ENCODE peak calls at places on chromosomes 12 and 14, in nine cellular contexts. P, Y, D, N, O, R, X, F and H are unnamed samples. For H3K27me3, the result is how much of the 10 kb centered on the place peaks cover.

GRCh38 chr12:19799216-19799615 is 359.9 kb downstream of the AEBP2 start:
- DNase-seq in P (peak), Y (no peak), D (no peak), N (no peak), O (peak), R (no peak), X (no peak), F (no peak), H (no peak)

GRCh38 chr12:41277019-41277770 is 89.1 kb downstream of the PDZRN4 start:
- DNase-seq in P (no peak), Y (no peak), D (no peak), N (peak), O (peak), R (no peak), X (peak), F (no peak), H (no peak)

GRCh38 chr12:109558374-109559199 is 14.7 kb downstream of the MMAB start:
- DNase-seq in P (peak), Y (no peak), D (no peak), N (no peak), O (no peak), R (no peak), X (no peak), F (no peak), H (no peak)

GRCh38 chr12:99722690-99723486 is 75.3 kb downstream of the GARIN6 start:
- DNase-seq in P (no peak), Y (no peak), D (no peak), N (no peak), O (no peak), R (no peak), X (no peak), F (no peak), H (no peak)

GRCh38 chr12:88715673-88716072 is 135.4 kb upstream of the KITLG start:
- DNase-seq in P (no peak), Y (no peak), D (no peak), N (no peak), O (no peak), R (no peak), X (no peak), F (no peak), H (no peak)

GRCh38 chr12:27524839-27525238 is 833 bp downstream of the PPFIBP1 start:
- DNase-seq in P (no peak), Y (no peak), D (peak), N (peak), O (no peak), R (no peak), X (no peak), F (no peak), H (no peak)

GRCh38 chr14:64510825-64511679 is 6.5 kb downstream of the ZBTB1 start:
- DNase-seq in P (peak), Y (no peak), D (peak), N (peak), O (peak), R (no peak), X (peak), F (peak), H (peak)

GRCh38 chr14:76761198-76761848 is at the start of gene VASH1:
- DNase-seq in P (peak), Y (no peak), D (peak), N (peak), O (peak), R (peak), X (peak), F (no peak), H (no peak)

GRCh38 chr14:52797653-52798052 is 6.2 kb upstream of the GNPNAT1 start:
- DNase-seq in P (no peak), Y (no peak), D (no peak), N (no peak), O (no peak), R (no peak), X (no peak), F (no peak), H (no peak)

GRCh38 chr12:131139363-131140068 is 185.8 kb downstream of the ADGRD1 start:
- DNase-seq in P (peak), Y (no peak), D (no peak), N (no peak), O (no peak), R (peak), X (no peak), F (no peak), H (no peak)

GRCh38 chr12:66169221-66170170 is at the start of gene TMBIM4:
- DNase-seq in P (peak), Y (peak), D (peak), N (peak), O (peak), R (peak), X (peak), F (peak), H (peak)

GRCh38 chr12:68317047-68317667 is 15.0 kb downstream of the MDM1 start:
- DNase-seq in P (no peak), Y (no peak), D (peak), N (no peak), O (no peak), R (no peak), X (peak), F (peak), H (peak)

GRCh38 chr12:63982787-63983186 is 138.3 kb downstream of the SRGAP1 start:
- DNase-seq in P (no peak), Y (no peak), D (no peak), N (no peak), O (no peak), R (no peak), X (no peak), F (no peak), H (no peak)

GRCh38 chr12:42608196-42608825 is 18.8 kb upstream of the PRICKLE1 start:
- DNase-seq in P (no peak), Y (no peak), D (no peak), N (no peak), O (no peak), R (no peak), X (no peak), F (no peak), H (no peak)

GRCh38 chr14:73804636-73805035 is 47.0 kb upstream of the PTGR2 start:
- DNase-seq in P (no peak), Y (no peak), D (no peak), N (no peak), O (no peak), R (no peak), X (no peak), F (no peak), H (no peak)

GRCh38 chr12:25949343-25949742 is 9.1 kb upstream of the RASSF8 start:
- DNase-seq in P (no peak), Y (no peak), D (no peak), N (no peak), O (no peak), R (no peak), X (no peak), F (no peak), H (no peak)

GRCh38 chr12:110135012-110135411 is 10.9 kb downstream of the IFT81 start:
- DNase-seq in P (peak), Y (no peak), D (no peak), N (no peak), O (peak), R (no peak), X (no peak), F (no peak), H (no peak)

GRCh38 chr12:2998789-2999264 is 39.6 kb downstream of the TEAD4 start:
- DNase-seq in P (peak), Y (no peak), D (no peak), N (no peak), O (peak), R (no peak), X (no peak), F (peak), H (no peak)

GRCh38 chr12:13606290-13606689 is 375.1 kb downstream of the GRIN2B start:
- DNase-seq in P (no peak), Y (no peak), D (no peak), N (no peak), O (no peak), R (no peak), X (no peak), F (no peak), H (no peak)

GRCh38 chr12:54277823-54278276 is 2.1 kb downstream of the CBX5 start:
- DNase-seq in P (peak), Y (no peak), D (no peak), N (no peak), O (no peak), R (no peak), X (no peak), F (no peak), H (no peak)

GRCh38 chr12:2785017-2785416 is 9.8 kb upstream of the FKBP4 start:
- DNase-seq in P (no peak), Y (no peak), D (no peak), N (peak), O (no peak), R (no peak), X (no peak), F (no peak), H (no peak)

GRCh38 chr14:37202812-37203211 is 5.1 kb downstream of the MIPOL1 start:
- DNase-seq in P (no peak), Y (no peak), D (no peak), N (no peak), O (no peak), R (no peak), X (no peak), F (no peak), H (no peak)

GRCh38 chr14:63902375-63902976 is 49.7 kb downstream of the SYNE2 start:
- DNase-seq in P (no peak), Y (no peak), D (no peak), N (no peak), O (no peak), R (no peak), X (no peak), F (no peak), H (no peak)

GRCh38 chr12:65205886-65206285 is 36.5 kb downstream of the LEMD3 start:
- DNase-seq in P (no peak), Y (no peak), D (peak), N (no peak), O (no peak), R (no peak), X (no peak), F (no peak), H (no peak)

GRCh38 chr12:34347367-34347766 is 325.1 kb downstream of the ALG10 start:
- DNase-seq in P (no peak), Y (no peak), D (no peak), N (no peak), O (no peak), R (no peak), X (no peak), F (no peak), H (no peak)

GRCh38 chr12:46530373-46531056 is 157.9 kb upstream of the SLC38A2 start:
- DNase-seq in P (no peak), Y (no peak), D (no peak), N (no peak), O (no peak), R (no peak), X (no peak), F (no peak), H (no peak)

GRCh38 chr12:22334696-22335290 is at the start of gene ST8SIA1:
- DNase-seq in P (peak), Y (no peak), D (peak), N (peak), O (no peak), R (peak), X (no peak), F (peak), H (peak)

GRCh38 chr12:54371328-54372112 is 7.2 kb upstream of the GPR84 start:
- DNase-seq in P (peak), Y (no peak), D (no peak), N (no peak), O (no peak), R (no peak), X (no peak), F (no peak), H (no peak)

GRCh38 chr12:115096673-115097349 is 412.8 kb upstream of the TBX3 start:
- DNase-seq in P (no peak), Y (no peak), D (no peak), N (no peak), O (no peak), R (no peak), X (no peak), F (no peak), H (no peak)

GRCh38 chr14:33484264-33484663 is 466.6 kb downstream of the EGLN3 start:
- DNase-seq in P (no peak), Y (no peak), D (no peak), N (no peak), O (peak), R (no peak), X (no peak), F (no peak), H (no peak)

GRCh38 chr12:48924617-48925217 is 575 bp downstream of the FKBP11 start:
- DNase-seq in P (peak), Y (peak), D (peak), N (peak), O (peak), R (peak), X (no peak), F (peak), H (peak)
- TF ChIP-seq CTCF in P (peak), Y (peak), D (peak), N (peak), O (peak), R (peak), X (no peak), F (peak), H (peak)

DNA sequence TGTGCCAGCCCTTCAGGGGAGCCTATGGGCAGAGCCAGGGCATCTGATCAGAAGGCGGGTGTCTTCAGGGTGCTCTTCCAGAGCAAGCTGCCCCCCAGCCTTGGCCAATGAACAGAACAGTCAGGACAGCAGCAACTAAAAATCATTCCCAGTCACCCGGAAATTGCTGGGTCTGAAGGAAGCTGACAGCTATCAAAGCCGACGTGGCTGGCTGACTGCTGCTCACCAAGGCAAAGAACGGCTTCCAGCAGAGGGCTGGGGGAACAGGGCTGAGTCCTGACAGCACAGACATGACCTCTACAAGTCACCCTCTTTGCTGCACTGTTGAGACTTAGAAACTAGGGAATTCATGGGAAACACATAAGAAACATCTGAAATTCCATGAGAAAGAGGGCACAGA is 365.4 kb downstream of the SEC23A start:
- DNase-seq in P (no peak), Y (no peak), D (no peak), N (no peak), O (no peak), R (peak), X (no peak), F (no peak), H (no peak)
- H3K27ac ChIP-seq in P (no peak), Y (no peak), D (no peak), N (no peak), O (no peak), R (no peak), X (no peak), F (no peak), H (no peak)

DNA sequence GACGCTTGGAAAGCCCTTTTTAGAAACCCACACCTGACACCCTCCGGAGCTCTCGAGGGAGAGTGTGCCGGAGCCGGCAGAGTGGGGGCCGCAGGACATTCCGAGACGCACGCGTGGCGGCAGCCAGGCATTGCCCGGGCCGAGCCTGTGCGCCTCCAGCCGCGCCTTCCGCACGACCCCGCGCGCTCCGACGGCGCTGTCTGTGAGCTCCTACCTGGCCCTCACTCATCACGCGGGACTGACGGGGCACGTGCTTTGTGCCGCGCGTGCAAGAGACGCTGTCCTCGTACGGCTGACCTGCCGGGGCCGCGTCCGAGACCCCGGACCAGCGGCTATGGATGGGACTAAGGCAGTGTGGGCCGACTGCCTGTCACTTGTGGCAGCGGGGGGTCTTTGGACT is 5.2 kb downstream of the GALNT9 start:
- DNase-seq in P (no peak), Y (no peak), D (no peak), N (no peak), O (no peak), R (no peak), X (no peak), F (no peak), H (no peak)
- H3K27me3 ChIP-seq in P (under half), Y (under half), D (under half), N (under half), O (under half), R (under half), X (under half), F (under half), H (under half)

DNA sequence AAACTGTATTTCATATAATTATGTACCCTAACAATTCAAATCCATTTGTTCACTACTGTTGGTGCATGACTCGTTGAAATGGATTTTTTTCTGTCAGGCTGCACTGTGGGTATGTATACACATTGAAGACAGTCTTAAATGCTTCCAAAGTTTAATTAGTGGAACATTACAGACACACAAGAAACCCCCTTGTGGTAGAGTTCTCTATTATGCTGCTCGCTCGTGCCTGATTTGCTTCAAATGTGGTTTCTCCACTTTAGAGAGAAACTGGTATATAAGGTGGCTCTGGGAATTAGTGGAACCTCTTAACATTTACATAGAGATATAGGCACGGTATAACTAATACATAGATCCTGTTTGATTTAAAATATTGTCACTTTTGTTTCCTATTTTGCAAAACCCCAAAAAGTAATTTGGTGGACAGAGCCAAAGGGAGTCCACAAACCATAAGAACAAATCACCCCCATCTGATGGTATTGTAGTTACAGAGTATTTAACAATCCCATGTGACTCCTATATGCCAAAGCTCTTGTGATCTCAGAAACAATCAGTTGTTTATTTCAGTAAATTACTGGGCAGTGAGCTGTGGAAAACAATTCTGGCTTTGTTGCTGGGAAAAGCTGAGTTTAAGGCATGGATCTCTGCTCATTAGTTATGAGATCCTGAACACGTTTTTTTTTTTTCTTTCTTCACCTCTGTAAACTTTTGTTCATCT is 159.5 kb downstream of the BRMS1L start:
- DNase-seq in P (no peak), Y (peak), D (no peak), N (no peak), O (no peak), R (no peak), X (peak), F (no peak), H (no peak)
- TF ChIP-seq CTCF in P (no peak), Y (no peak), D (no peak), N (no peak), O (no peak), R (no peak), X (no peak), F (no peak), H (no peak)

DNA sequence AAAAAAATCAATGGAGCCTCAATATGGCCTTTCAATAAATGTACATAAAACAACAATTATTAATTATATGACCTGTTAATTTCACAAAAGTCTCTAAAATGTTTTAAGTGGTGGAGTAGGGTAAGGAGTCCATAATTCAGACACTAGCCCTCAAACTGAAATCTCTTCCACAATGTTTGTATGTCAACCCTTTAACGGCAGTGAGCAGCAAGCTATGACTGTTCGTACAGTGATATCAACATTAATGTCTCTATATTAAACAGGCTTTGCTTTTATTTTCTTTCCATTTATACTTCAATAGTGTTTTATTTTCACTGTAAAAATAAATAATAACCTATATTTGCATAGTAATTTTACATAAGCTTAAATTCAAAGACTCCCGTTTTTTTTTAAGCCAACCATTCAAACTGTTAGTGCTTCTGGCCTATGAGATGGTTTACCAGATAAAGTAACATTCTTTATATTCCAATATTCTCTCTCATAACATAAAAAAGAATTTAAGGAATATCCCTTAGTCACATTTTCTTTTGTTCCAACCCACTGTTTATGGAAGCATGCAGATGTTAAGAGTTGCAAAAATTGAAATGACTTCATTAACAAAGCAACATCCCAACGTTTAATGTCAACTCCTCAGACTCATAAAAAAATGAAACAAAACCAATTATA is 2.4 kb downstream of the CDK17 start:
- DNase-seq in P (peak), Y (no peak), D (no peak), N (no peak), O (no peak), R (no peak), X (no peak), F (no peak), H (no peak)
- H3K27ac ChIP-seq in P (peak), Y (peak), D (no peak), N (peak), O (peak), R (peak), X (no peak), F (no peak), H (no peak)

GRCh38 chr12:82954572-82954971 is 267.9 kb downstream of the TMTC2 start:
- DNase-seq in P (no peak), Y (no peak), D (no peak), N (no peak), O (no peak), R (no peak), X (no peak), F (no peak), H (no peak)

GRCh38 chr12:82954064-82954463 is 267.4 kb downstream of the TMTC2 start:
- DNase-seq in P (no peak), Y (no peak), D (no peak), N (no peak), O (no peak), R (no peak), X (no peak), F (no peak), H (no peak)

GRCh38 chr12:82955020-82955419 is 268.3 kb downstream of the TMTC2 start:
- DNase-seq in P (no peak), Y (no peak), D (no peak), N (peak), O (no peak), R (no peak), X (no peak), F (no peak), H (no peak)

GRCh38 chr12:82952946-82953345 is 266.2 kb downstream of the TMTC2 start:
- DNase-seq in P (no peak), Y (peak), D (no peak), N (peak), O (no peak), R (no peak), X (no peak), F (no peak), H (no peak)

DNA sequence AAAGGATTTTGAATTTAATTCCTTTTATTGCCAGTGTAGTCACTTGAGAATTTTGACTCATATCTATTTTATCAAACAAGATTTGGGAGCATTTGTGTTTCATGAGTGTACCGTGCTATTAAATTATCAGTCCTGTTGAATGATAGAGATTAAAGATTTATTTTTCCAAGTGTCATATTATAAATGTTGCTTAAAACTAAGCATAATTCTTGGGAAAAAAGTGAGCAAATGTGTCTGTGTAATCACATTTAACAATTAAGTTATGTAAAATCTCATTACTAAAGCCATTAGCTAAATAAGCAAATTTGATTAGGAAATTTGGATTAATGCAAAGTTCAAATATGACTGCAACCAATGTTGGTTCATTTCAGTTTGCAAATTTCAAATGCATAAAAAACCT is 266.7 kb downstream of the TMTC2 start:
- DNase-seq in P (no peak), Y (no peak), D (no peak), N (no peak), O (no peak), R (no peak), X (no peak), F (no peak), H (no peak)
- H3K27me3 ChIP-seq in P (under half), Y (under half), D (under half), N (under half), O (under half), R (under half), X (under half), F (under half), H (under half)

GRCh38 chr12:81450920-81451739 is 308.0 kb downstream of the PPFIA2 start:
- DNase-seq in P (peak), Y (no peak), D (no peak), N (peak), O (peak), R (no peak), X (peak), F (peak), H (no peak)
- TF ChIP-seq CTCF in P (peak), Y (peak), D (peak), N (peak), O (peak), R (no peak), X (peak), F (peak), H (no peak)